ENCODE peak calls at places on chromosome 10, in eight cellular contexts. Y, L, A, E, U, C, P and N are unnamed samples.

GRCh38 chr10:46079831-46080585 is 33.9 kb upstream of the MSMB start:
- DNase-seq in Y (no peak), L (no peak), A (no peak), E (no peak), U (no peak), C (peak), P (no peak), N (no peak)

GRCh38 chr10:45557275-45557905 is 115.2 kb downstream of the ZFAND4 start:
- DNase-seq in Y (no peak), L (no peak), A (no peak), E (no peak), U (no peak), C (no peak), P (peak), N (no peak)

GRCh38 chr10:23151071-23151470 is 41.0 kb upstream of the PTF1A start:
- DNase-seq in Y (no peak), L (no peak), A (no peak), E (no peak), U (no peak), C (no peak), P (no peak), N (no peak)

GRCh38 chr10:93437000-93437945 is 44.9 kb downstream of the MYOF start:
- DNase-seq in Y (peak), L (peak), A (peak), E (peak), U (no peak), C (peak), P (peak), N (peak)

GRCh38 chr10:80411267-80411668 is 2.9 kb downstream of the PRXL2A start:
- DNase-seq in Y (no peak), L (no peak), A (no peak), E (no peak), U (no peak), C (no peak), P (no peak), N (no peak)

GRCh38 chr10:59508296-59508695 is 145.9 kb upstream of the FAM13C start:
- DNase-seq in Y (peak), L (no peak), A (no peak), E (no peak), U (no peak), C (no peak), P (no peak), N (no peak)

GRCh38 chr10:45470098-45471012 is 96.3 kb downstream of the ALOX5 start:
- DNase-seq in Y (peak), L (no peak), A (no peak), E (peak), U (peak), C (no peak), P (peak), N (no peak)

GRCh38 chr10:6579193-6579903 is 728 bp downstream of the PRKCQ start:
- DNase-seq in Y (no peak), L (no peak), A (no peak), E (no peak), U (no peak), C (no peak), P (no peak), N (no peak)

GRCh38 chr10:24034571-24034970 is 174.4 kb upstream of the KIAA1217 start:
- DNase-seq in Y (no peak), L (no peak), A (no peak), E (peak), U (no peak), C (no peak), P (no peak), N (no peak)

GRCh38 chr10:12922117-12922900 is 79.2 kb downstream of the CCDC3 start:
- DNase-seq in Y (no peak), L (no peak), A (no peak), E (no peak), U (no peak), C (no peak), P (no peak), N (no peak)

GRCh38 chr10:19638173-19638872 is 177.9 kb upstream of the PLXDC2 start:
- DNase-seq in Y (peak), L (no peak), A (no peak), E (peak), U (no peak), C (no peak), P (no peak), N (peak)

GRCh38 chr10:123930340-123931001 is 38.9 kb upstream of the CPXM2 start:
- DNase-seq in Y (peak), L (no peak), A (no peak), E (no peak), U (no peak), C (no peak), P (no peak), N (no peak)

GRCh38 chr10:3122034-3122433 is 50.5 kb downstream of the PITRM1 start:
- DNase-seq in Y (no peak), L (no peak), A (no peak), E (no peak), U (no peak), C (no peak), P (no peak), N (peak)

GRCh38 chr10:77564781-77565589 is 72.6 kb downstream of the KCNMA1 start:
- DNase-seq in Y (peak), L (no peak), A (no peak), E (no peak), U (no peak), C (no peak), P (peak), N (no peak)

GRCh38 chr10:70359017-70359550 is 23.3 kb downstream of the LRRC20 start:
- DNase-seq in Y (no peak), L (no peak), A (no peak), E (no peak), U (no peak), C (no peak), P (no peak), N (no peak)

DNA sequence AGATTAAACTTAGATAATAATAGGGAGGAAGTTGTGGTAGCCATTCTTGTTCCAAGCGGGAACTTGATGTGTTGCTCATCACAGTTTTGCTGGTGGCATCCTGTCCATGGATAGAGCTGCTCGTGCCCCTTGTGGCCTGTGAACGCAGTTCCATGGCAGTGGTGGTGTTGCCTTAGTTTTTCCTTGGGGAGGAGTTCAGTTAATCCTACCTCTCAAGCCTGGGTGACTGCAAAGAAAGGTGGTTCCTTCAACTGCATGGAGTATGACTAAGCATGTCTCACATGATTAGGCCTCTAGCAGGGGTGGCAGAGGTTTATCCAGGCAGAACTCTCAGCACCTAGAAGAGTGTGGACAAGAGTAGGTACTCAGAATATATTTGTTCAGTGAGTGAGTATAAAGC is 99.7 kb downstream of the MAPK8 start:
- DNase-seq in Y (peak), L (no peak), A (no peak), E (no peak), U (no peak), C (no peak), P (no peak), N (no peak)
- H3K27ac ChIP-seq in Y (peak), L (no peak), A (no peak), E (no peak), U (no peak), C (no peak), P (no peak), N (no peak)

GRCh38 chr10:26801274-26801673 is 59.5 kb downstream of the ABI1 start:
- DNase-seq in Y (no peak), L (no peak), A (no peak), E (no peak), U (no peak), C (no peak), P (no peak), N (no peak)
- TF ChIP-seq CTCF in Y (no peak), L (no peak), A (no peak), E (no peak), U (no peak), C (no peak), P (no peak), N (no peak)

GRCh38 chr10:130395248-130395936 is 259.2 kb downstream of the GLRX3 start:
- DNase-seq in Y (no peak), L (no peak), A (no peak), E (no peak), U (no peak), C (peak), P (no peak), N (no peak)

GRCh38 chr10:130399425-130399950 is 263.3 kb downstream of the GLRX3 start:
- DNase-seq in Y (no peak), L (no peak), A (no peak), E (no peak), U (no peak), C (peak), P (no peak), N (no peak)

GRCh38 chr10:130400890-130401289 is 264.7 kb downstream of the GLRX3 start:
- DNase-seq in Y (no peak), L (no peak), A (no peak), E (no peak), U (no peak), C (no peak), P (no peak), N (no peak)

GRCh38 chr10:130396044-130396443 is 259.9 kb downstream of the GLRX3 start:
- DNase-seq in Y (no peak), L (no peak), A (no peak), E (no peak), U (no peak), C (no peak), P (no peak), N (no peak)

DNA sequence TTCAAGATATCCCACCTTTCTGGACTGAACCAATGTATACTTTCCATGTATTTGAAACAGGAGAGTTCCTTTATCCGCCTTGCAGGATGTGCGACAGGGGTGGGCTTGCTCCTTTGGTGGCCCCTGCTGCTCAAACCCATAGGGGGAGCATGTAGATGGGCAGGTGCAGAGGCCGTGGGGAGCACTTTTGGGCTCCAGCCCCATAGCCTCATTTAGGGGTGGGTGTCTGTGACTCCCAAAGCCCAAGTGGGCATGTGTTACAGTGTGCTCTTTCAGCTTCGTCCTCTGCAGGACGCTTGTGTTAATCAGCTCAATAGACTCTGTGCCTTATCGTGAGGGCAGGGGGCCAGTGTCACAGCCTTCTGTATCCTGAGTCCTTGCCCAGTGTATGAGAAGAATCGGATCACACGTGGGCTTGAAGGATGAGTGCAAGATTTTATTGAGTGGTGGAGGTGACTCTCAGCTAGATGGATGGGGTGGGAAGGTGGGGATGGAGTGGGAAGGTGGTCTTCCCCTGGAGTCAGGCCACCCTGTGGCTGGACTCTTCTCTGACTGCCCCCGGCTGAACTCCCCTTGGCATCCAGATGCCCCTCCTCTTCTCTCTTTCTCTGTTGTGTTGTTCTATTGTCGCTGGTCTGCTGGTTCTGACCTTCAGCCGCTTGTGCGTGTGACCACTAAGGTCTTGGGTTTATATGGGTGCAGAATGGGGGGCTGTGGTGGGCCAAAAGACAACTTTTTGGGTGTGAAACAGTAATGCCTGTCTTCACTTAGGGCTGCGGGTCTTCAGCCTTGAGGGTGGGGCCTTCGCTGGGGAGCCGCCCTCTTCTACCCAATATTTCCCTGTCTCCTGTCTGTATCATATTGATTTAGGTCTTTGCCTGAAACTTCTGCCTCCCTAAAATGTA is 262.2 kb downstream of the GLRX3 start:
- DNase-seq in Y (no peak), L (no peak), A (no peak), E (no peak), U (no peak), C (no peak), P (no peak), N (no peak)
- H3K4me3 ChIP-seq in Y (no peak), L (no peak), A (no peak), E (no peak), U (no peak), C (no peak), P (no peak), N (no peak)

DNA sequence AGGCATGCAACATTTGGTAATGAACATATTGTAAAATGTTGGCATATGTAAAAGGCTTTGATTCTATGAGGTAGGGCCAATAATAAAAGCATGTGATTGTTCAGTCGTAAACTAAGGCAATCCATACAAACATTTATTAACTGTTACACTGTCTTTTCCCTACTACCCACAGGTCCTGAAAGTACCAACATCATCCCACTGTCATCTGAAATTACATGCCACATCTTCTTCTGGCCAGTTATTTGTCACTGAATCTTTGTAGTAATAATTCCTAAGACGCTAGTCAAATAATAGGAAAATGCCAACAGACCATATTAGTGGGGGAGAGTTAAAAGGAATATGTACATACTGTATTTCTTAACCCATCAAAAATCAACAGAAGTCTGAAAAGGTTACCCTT is 27.2 kb downstream of the DNAJC1 start:
- DNase-seq in Y (no peak), L (no peak), A (no peak), E (no peak), U (no peak), C (no peak), P (no peak), N (no peak)
- H3K27ac ChIP-seq in Y (no peak), L (no peak), A (peak), E (no peak), U (no peak), C (no peak), P (peak), N (no peak)

DNA sequence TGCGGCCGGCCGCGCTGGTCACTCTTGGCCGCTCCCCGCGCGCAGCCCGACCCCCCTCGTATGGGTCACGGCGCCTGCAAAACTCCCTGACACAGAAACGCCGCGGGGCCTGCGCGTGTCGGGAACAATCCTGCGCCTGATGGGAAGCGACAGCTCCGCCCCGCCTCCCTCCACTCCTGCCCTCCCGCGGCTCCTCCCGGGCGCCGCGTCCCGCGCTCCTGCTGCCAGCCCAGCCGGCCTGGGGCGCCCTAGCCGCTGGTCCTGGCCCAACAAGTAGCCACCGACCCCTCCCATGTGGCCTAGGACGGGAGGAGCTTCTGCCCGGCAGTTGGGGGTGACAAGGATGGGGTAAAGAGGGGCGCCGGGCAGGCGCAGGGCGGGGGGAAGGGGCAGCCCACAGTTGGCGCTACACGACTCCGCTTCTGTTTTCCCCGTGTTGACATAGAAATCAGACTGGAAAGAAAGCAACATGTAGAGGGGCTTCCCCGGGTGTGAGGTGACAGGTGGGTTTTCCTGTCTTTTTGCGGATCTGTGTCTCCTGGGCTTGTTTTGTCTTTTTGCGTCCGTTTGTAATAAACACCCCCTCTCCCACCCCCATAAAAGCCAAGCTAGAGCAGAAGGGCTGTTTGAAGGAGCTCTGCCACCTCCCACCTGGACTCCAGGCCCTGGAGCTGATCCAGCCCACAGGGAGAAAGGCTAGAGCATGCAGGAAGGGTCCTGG is 35.1 kb upstream of the PAX2 start:
- DNase-seq in Y (no peak), L (no peak), A (no peak), E (no peak), U (no peak), C (no peak), P (peak), N (no peak)
- TF ChIP-seq CTCF in Y (no peak), L (no peak), A (no peak), E (no peak), U (no peak), C (no peak), P (no peak), N (no peak)

GRCh38 chr10:28171468-28172235 is 131.2 kb downstream of the MPP7 start:
- DNase-seq in Y (peak), L (peak), A (no peak), E (peak), U (no peak), C (peak), P (peak), N (no peak)
- H3K4me3 ChIP-seq in Y (no peak), L (no peak), A (no peak), E (no peak), U (no peak), C (no peak), P (no peak), N (no peak)

DNA sequence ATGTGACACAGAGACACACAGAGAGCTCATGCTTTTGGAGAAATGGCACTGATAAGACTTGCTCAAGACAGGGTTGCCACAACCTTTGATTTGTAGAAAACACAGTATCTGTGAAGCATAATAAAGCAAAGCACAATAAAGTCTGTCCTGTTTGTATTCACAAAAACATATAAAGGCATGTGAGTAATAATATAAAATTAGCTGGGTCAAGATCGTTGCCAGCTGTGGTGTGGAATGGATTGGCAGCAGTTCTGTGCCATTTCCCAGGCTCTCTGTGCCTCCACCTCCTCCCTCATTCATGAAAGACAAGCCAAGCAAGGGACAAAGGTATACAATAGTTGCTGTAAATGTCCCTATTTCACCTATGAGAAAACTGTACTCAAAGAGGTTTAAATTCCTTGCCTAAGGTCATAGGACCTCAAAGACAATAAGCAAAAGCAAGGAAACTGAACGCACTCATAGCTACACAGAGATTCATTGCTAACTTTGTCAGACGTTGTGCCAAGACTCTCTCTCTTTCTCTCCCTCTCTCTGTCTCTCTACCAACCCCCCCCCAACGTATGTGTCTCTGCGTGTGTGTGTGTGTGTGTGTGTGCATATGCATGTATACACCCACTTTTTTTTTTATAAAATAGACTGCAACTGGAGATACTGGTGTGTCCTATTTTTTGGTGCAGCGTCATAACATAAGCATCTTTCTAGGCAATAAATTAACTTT is 31.8 kb downstream of the CHST3 start:
- DNase-seq in Y (peak), L (no peak), A (no peak), E (no peak), U (no peak), C (no peak), P (no peak), N (no peak)
- H3K27ac ChIP-seq in Y (peak), L (no peak), A (peak), E (peak), U (no peak), C (no peak), P (no peak), N (no peak)

DNA sequence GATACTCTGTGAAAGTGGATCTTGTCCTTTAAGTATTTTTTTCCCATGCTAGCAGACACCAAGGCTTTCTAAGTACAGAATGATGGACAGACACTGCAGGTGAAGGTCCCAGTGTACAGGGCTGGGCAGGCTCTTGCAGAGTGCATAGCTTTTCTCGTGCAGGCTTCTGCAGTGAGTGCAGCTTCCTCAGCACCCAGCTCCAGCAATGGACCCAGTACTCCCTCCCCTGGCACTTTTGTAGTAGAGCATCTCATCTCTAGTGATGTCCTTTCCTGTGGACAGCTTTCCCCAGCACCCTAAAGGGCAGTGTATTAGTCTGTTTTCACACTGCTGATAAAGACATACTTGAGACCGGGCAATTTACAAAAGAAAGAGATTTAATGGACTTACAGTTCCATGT is 104.3 kb downstream of the CUL2 start:
- DNase-seq in Y (no peak), L (no peak), A (no peak), E (no peak), U (no peak), C (no peak), P (peak), N (no peak)
- TF ChIP-seq CTCF in Y (peak), L (no peak), A (no peak), E (no peak), U (no peak), C (no peak), P (peak), N (no peak)

GRCh38 chr10:29713450-29713849 is 78.7 kb upstream of the SVIL start:
- DNase-seq in Y (no peak), L (no peak), A (no peak), E (no peak), U (no peak), C (no peak), P (no peak), N (no peak)

GRCh38 chr10:29709484-29710002 is 74.8 kb upstream of the SVIL start:
- DNase-seq in Y (no peak), L (no peak), A (no peak), E (no peak), U (no peak), C (no peak), P (peak), N (peak)

GRCh38 chr10:29710128-29710527 is 75.4 kb upstream of the SVIL start:
- DNase-seq in Y (no peak), L (no peak), A (no peak), E (no peak), U (no peak), C (no peak), P (no peak), N (no peak)

GRCh38 chr10:29714096-29714874 is 79.5 kb upstream of the SVIL start:
- DNase-seq in Y (peak), L (peak), A (no peak), E (no peak), U (no peak), C (no peak), P (no peak), N (no peak)

DNA sequence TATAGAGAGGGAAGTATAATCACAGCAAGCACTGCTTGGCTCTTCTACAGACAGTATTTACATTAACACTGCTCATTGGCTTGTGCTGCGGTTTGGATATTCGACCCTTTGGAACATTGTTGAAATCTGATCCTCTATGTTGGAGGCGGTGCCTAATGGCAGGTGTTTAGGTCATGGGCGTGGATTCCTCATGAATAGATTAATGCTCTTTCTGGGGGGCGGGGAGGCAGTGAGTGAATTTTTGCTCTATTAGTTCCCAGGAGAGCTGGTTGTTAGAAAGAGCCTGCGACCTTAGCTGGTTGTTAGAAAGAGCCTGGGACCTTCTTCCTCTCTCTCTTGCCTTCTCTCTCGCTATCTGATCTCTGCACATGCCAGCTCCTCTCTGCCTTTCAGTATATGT is 77.3 kb upstream of the SVIL start:
- DNase-seq in Y (peak), L (no peak), A (no peak), E (no peak), U (no peak), C (no peak), P (peak), N (no peak)
- H3K4me3 ChIP-seq in Y (no peak), L (no peak), A (no peak), E (no peak), U (no peak), C (no peak), P (no peak), N (no peak)